ENCODE peak calls at places on chromosomes 3 and 15, in ten cellular contexts. J is left ventricle myocardium inferior, R is ascending aorta, A is aorta, S is right cardiac atrium, W is neuronal stem cell, F is H1, D is heart right ventricle, B is IMR-90, N is H9. H is an unnamed sample.

GRCh38 chr3:6807967-6808588 is 52.8 kb upstream of the GRM7 start:
- DNase-seq in J (no peak), R (no peak), A (no peak), S (no peak), W (no peak), F (no peak), D (no peak), B (no peak), N (no peak), H (no peak)

GRCh38 chr3:100360757-100361496 is 26.4 kb downstream of the NIT2 start:
- DNase-seq in J (no peak), R (no peak), A (no peak), S (no peak), W (no peak), F (no peak), D (no peak), B (no peak), N (no peak), H (no peak)

GRCh38 chr15:24955549-24955929 is 752 bp downstream of the SNRPN start:
- DNase-seq in J (peak; percentile 18), R (peak; percentile 66), A (no peak), S (no peak), W (no peak), F (no peak), D (peak; percentile 30), B (no peak), N (no peak), H (peak; percentile 44)

GRCh38 chr3:190059242-190059590 is 61.5 kb downstream of the P3H2 start:
- DNase-seq in J (no peak), R (no peak), A (no peak), S (no peak), W (no peak), F (no peak), D (no peak), B (peak; percentile 74), N (no peak), H (no peak)

GRCh38 chr3:85427467-85427866 is 468.7 kb downstream of the CADM2 start:
- DNase-seq in J (no peak), R (no peak), A (no peak), S (no peak), W (no peak), F (no peak), D (no peak), B (no peak), N (no peak), H (no peak)

GRCh38 chr3:171159822-171160157 is 133.3 kb upstream of the SLC2A2 start:
- DNase-seq in J (no peak), R (no peak), A (no peak), S (no peak), W (no peak), F (no peak), D (no peak), B (no peak), N (no peak), H (no peak)

GRCh38 chr15:101497484-101498034 is 8.1 kb upstream of the PCSK6 start:
- DNase-seq in J (no peak), R (peak; percentile 47), A (no peak), S (no peak), W (no peak), F (no peak), D (no peak), B (no peak), N (no peak), H (peak; percentile 67)

GRCh38 chr15:76566276-76566675 is 229.7 kb downstream of the ISL2 start:
- DNase-seq in J (no peak), R (no peak), A (no peak), S (no peak), W (no peak), F (no peak), D (no peak), B (peak; percentile 82), N (no peak), H (no peak)

GRCh38 chr15:43509923-43510229 is 7.5 kb upstream of the MAP1A start:
- DNase-seq in J (no peak), R (no peak), A (no peak), S (no peak), W (no peak), F (no peak), D (no peak), B (no peak), N (no peak), H (no peak)
- H3K4me1 ChIP-seq in J (peaks cover 52% of the 10 kb centered on the region), R (peaks cover 14% of the 10 kb centered on the region), A (peaks cover 2% of the 10 kb centered on the region), S (no peaks in the 10 kb centered on the region), W (peaks cover 26% of the 10 kb centered on the region), F (peaks cover 16% of the 10 kb centered on the region), D (peaks cover 14% of the 10 kb centered on the region), B (peaks cover 16% of the 10 kb centered on the region), N (no peaks in the 10 kb centered on the region), H (no peaks in the 10 kb centered on the region)

GRCh38 chr3:73571238-73571741 is 53.5 kb downstream of the PDZRN3 start:
- DNase-seq in J (no peak), R (no peak), A (no peak), S (no peak), W (no peak), F (no peak), D (no peak), B (no peak), N (no peak), H (no peak)
- H3K4me1 ChIP-seq in J (peaks cover 90% of the 10 kb centered on the region), R (peaks cover 9% of the 10 kb centered on the region), A (peaks cover 14% of the 10 kb centered on the region), S (peaks cover 5% of the 10 kb centered on the region), W (no peaks in the 10 kb centered on the region), F (no peaks in the 10 kb centered on the region), D (peaks cover 5% of the 10 kb centered on the region), B (peaks cover 5% of the 10 kb centered on the region), N (no peaks in the 10 kb centered on the region), H (no peaks in the 10 kb centered on the region)

DNA sequence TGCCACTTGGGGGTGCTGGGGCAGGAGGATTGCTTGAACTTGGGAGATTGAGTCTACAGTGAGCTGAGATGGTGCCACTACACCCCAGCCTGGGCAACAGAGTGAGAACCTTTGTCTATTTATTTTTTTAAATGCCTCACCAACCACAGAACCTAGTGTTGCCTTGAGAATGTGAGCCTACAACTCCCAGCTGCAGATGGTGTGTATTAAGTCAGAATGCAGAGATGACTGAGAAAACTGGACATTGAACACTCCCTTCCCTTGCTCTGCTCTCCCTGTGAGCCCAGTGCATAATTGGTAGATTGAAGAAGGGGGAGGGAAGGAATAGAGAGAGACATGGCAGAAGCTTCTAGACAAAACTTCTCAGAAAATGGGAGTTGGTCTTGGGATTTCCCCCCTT is 53.5 kb downstream of the CCDC33 start:
- DNase-seq in J (no peak), R (no peak), A (no peak), S (no peak), W (no peak), F (no peak), D (no peak), B (no peak), N (no peak), H (no peak)
- H3K4me1 ChIP-seq in J (peaks cover 6% of the 10 kb centered on the region), R (no peaks in the 10 kb centered on the region), A (no peaks in the 10 kb centered on the region), S (no peaks in the 10 kb centered on the region), W (peaks cover 2% of the 10 kb centered on the region), F (peaks cover 12% of the 10 kb centered on the region), D (no peaks in the 10 kb centered on the region), B (no peaks in the 10 kb centered on the region), N (peaks cover 3% of the 10 kb centered on the region), H (no peaks in the 10 kb centered on the region)

DNA sequence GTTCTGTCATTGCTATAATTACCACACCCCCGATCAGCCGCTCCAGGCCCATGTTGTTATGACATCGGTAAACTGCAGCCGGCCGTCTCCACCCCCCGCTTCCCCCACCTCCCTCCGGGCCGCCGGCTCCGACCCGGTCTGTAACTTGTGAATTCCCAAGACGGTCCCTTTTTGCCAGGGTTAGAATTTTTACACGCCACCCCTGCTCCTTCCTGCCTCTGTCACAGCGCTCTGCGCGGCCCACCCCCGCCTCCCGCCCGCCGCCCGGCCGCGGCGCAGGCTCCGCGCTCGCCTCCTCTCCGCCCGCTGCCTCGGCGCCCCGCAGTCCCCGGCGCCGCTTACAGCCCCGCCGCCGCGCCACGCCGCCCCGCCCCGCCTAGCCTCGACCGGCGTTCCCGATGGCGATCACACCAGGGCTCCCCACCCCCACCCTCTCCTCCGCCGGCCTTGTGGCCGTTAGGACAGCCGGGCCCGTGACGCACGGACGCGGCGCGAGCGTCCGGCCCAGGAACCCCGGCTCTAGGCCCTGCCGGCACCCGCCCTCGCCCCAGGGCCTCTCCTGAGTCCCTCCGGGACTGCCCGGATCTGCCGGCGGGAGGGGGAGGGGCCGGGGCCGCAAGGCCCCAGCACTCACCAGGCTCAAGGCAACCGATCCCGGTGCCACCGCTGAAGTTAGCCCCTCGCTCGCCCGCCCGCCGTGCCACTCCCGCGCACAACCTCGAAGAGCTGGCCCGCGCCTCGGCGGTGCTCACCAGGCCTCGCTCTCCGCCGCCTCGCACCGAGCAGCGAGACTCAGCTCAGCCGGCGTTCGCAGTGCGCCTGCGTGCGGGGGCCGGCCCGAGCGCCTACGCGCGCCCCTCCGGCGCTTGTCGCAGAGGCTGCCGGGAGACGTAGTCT is at the start of gene KPNA1:
- DNase-seq in J (peak; percentile 86), R (peak; percentile 91), A (peak; percentile 95), S (peak; percentile 95), W (peak; percentile 84), F (no peak), D (peak; percentile 87), B (peak; percentile 83), N (peak; percentile 92), H (peak; percentile 90)
- H3K4me1 ChIP-seq in J (peaks cover 50% of the 10 kb centered on the region), R (peaks cover 21% of the 10 kb centered on the region), A (no peaks in the 10 kb centered on the region), S (peaks cover 6% of the 10 kb centered on the region), W (peaks cover 4% of the 10 kb centered on the region), F (peaks cover 5% of the 10 kb centered on the region), D (no peaks in the 10 kb centered on the region), B (peaks cover 3% of the 10 kb centered on the region), N (no peaks in the 10 kb centered on the region), H (peaks cover 51% of the 10 kb centered on the region)

DNA sequence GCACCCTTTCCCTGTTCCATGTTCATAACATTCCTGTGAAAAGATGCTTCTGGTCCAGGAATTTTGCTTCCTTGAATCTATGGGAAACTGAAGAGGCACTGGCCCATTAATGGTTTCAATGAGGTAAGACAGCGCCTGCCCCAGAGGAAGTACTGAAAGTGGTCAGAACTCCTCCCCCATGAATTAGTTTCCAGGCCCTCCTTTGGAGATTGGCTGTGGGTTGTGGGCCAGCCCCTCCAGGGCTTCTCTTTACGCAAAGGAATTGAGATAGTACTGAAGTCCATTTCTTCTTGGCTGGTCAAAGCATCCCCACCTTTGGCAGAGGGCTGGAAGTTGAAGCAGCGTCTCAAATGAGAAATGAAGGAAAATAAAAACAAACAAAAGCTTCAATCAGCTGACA is 175.5 kb downstream of the POLR2M start:
- DNase-seq in J (no peak), R (no peak), A (no peak), S (peak; percentile 59), W (no peak), F (no peak), D (no peak), B (no peak), N (no peak), H (no peak)
- H3K4me1 ChIP-seq in J (no peaks in the 10 kb centered on the region), R (no peaks in the 10 kb centered on the region), A (no peaks in the 10 kb centered on the region), S (no peaks in the 10 kb centered on the region), W (no peaks in the 10 kb centered on the region), F (no peaks in the 10 kb centered on the region), D (no peaks in the 10 kb centered on the region), B (no peaks in the 10 kb centered on the region), N (no peaks in the 10 kb centered on the region), H (no peaks in the 10 kb centered on the region)

DNA sequence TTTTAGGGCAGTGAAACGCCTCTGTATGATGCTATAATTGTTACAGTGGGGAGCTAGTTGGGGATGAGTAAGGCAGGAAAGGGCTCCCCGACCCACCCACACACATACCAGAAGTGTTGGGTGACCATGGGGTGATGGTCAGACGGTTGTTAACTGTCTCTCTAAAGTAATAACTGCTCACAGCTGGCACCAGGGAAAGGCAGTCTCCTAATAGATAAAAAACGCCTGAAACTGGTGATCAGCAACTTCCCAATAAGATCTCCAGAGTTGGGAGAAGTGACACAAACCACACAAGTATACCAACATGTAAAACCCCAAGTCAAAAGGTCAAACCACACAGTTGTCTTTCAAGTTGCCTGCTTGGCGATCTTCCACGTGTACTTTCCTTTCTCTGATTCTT is 346.5 kb upstream of the CNTN4 start:
- DNase-seq in J (no peak), R (no peak), A (no peak), S (no peak), W (no peak), F (no peak), D (no peak), B (no peak), N (no peak), H (no peak)
- H3K4me1 ChIP-seq in J (no peaks in the 10 kb centered on the region), R (no peaks in the 10 kb centered on the region), A (no peaks in the 10 kb centered on the region), S (no peaks in the 10 kb centered on the region), W (no peaks in the 10 kb centered on the region), F (no peaks in the 10 kb centered on the region), D (no peaks in the 10 kb centered on the region), B (no peaks in the 10 kb centered on the region), N (no peaks in the 10 kb centered on the region), H (no peaks in the 10 kb centered on the region)

H was measured in right lobe of liver.